ENCODE peak calls at places on chromosomes 12 and 14, in six cellular contexts. N is hepatocyte, P is GM23338, E is GM23248, C is HCT116, R is MM.1S. G is an unnamed sample.

GRCh38 chr12:122793685-122794106 is 19.3 kb downstream of the CCDC62 start:
- DNase-seq in R (peak; percentile 53), N (peak; percentile 66), P (peak; percentile 80), C (peak; percentile 52), E (peak; percentile 63), G (peak; percentile 76)

GRCh38 chr12:112325648-112326207 is 56.5 kb downstream of the HECTD4 start:
- DNase-seq in N (no peak), E (no peak), R (no peak), P (no peak), C (no peak), G (no peak)

GRCh38 chr14:21107360-21107781 is 6.5 kb downstream of the TMEM253 start:
- DNase-seq in C (peak; percentile 51), N (no peak), P (no peak), E (peak; percentile 60), R (no peak), G (peak; percentile 44)

GRCh38 chr12:14843425-14843887 is at the start of gene ART4:
- DNase-seq in C (no peak), E (no peak), N (no peak), P (no peak), R (no peak), G (no peak)

GRCh38 chr14:50792058-50792477 is 38.9 kb downstream of the NIN start:
- DNase-seq in C (no peak), P (no peak), E (no peak), N (no peak), R (peak; percentile 30), G (no peak)

GRCh38 chr12:109779382-109779781 is 53.8 kb downstream of the TRPV4 start:
- DNase-seq in P (no peak), C (no peak), N (no peak), R (no peak), E (no peak), G (peak; percentile 26)

GRCh38 chr12:103933237-103933636 is 3.0 kb downstream of the HSP90B1 start:
- DNase-seq in R (no peak), N (no peak), P (peak; percentile 23), E (peak; percentile 14), C (no peak), G (no peak)

GRCh38 chr14:83874662-83875061 is 1655.3 kb upstream of the FLRT2 start:
- DNase-seq in R (no peak), P (no peak), C (no peak), N (no peak), E (no peak), G (no peak)

GRCh38 chr12:5272061-5272820 is 159.7 kb upstream of the NTF3 start:
- DNase-seq in N (no peak), P (no peak), E (no peak), R (no peak), C (no peak), G (no peak)

GRCh38 chr12:121295746-121296617 is 527 bp downstream of the CAMKK2 start:
- DNase-seq in R (peak; percentile 6), P (peak; percentile 44), E (peak; percentile 63), C (no peak), N (peak; percentile 68), G (peak; percentile 21)

GRCh38 chr12:87756721-87757120 is 272.5 kb downstream of the C12orf50 start:
- DNase-seq in R (no peak), P (no peak), E (no peak), N (no peak), C (no peak), G (no peak)

GRCh38 chr12:104858611-104859010 is 99.5 kb downstream of the SLC41A2 start:
- DNase-seq in C (no peak), E (no peak), R (no peak), N (no peak), P (no peak), G (no peak)

GRCh38 chr14:45227566-45227965 is 25.4 kb downstream of the MIS18BP1 start:
- DNase-seq in R (no peak), E (peak; percentile 3), P (no peak), N (no peak), C (no peak), G (no peak)

GRCh38 chr12:2586159-2587035 is 208.4 kb upstream of the FKBP4 start:
- DNase-seq in P (peak; percentile 44), E (no peak), N (no peak), R (no peak), C (no peak), G (no peak)

GRCh38 chr12:94041833-94042232 is 106.5 kb upstream of the PLXNC1 start:
- DNase-seq in P (no peak), N (no peak), C (no peak), E (peak; percentile 10), R (no peak), G (no peak)

GRCh38 chr14:39469094-39469710 is 37.0 kb upstream of the FBXO33 start:
- DNase-seq in C (no peak), R (peak; percentile 36), E (no peak), P (peak; percentile 73), N (peak; percentile 24), G (no peak)

GRCh38 chr14:59481407-59482119 is 2.6 kb downstream of the L3HYPDH start:
- DNase-seq in P (no peak), N (no peak), R (no peak), C (no peak), E (peak; percentile 73), G (peak; percentile 99)

GRCh38 chr14:81454572-81455218 is 54.6 kb upstream of the STON2 start:
- DNase-seq in N (no peak), P (no peak), R (no peak), E (no peak), C (no peak), G (no peak)

GRCh38 chr14:56648508-56649301 is 69.1 kb downstream of the TMEM260 start:
- DNase-seq in P (no peak), E (no peak), N (no peak), R (no peak), C (no peak), G (no peak)

GRCh38 chr12:94074970-94075695 is 73.2 kb upstream of the PLXNC1 start:
- DNase-seq in P (peak; percentile 77), E (peak; percentile 97), R (no peak), C (peak; percentile 34), N (peak; percentile 85), G (peak; percentile 79)

GRCh38 chr12:113298861-113299545 is 35.9 kb downstream of the SLC8B1 start:
- DNase-seq in E (peak; percentile 62), N (no peak), P (no peak), C (no peak), R (no peak), G (no peak)

GRCh38 chr14:74919421-74920165 is 3.5 kb downstream of the RPS6KL1 start:
- DNase-seq in P (no peak), E (peak; percentile 82), C (no peak), N (no peak), R (no peak), G (peak; percentile 20)

GRCh38 chr14:103846008-103846568 is 1.3 kb downstream of the PPP1R13B start:
- DNase-seq in C (no peak), E (no peak), P (no peak), N (no peak), R (no peak), G (no peak)
- TF ChIP-seq EZH2 in C (no peak), E (no peak), P (peak; percentile 72), N (no peak), R (no peak), G (no peak)

DNA sequence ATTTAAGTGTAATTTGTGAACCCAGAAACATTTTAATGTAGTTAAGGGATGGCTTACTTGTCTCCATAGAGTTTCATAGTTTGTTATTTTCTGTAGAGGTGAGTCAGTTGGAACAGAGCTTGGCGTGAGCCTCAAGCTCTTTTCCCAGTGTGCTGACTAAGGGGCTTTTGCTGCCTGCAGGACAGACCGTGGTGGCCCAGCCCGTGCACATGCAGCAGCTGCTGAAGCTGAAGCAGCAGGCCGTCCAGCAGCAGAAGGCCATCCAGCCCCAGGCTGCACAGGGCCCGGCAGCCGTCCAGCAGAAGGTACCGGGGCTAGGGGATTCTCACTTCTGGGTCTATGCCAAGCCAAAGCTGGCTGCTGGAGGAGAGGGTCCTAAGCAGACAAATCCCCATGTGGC is 76.9 kb downstream of the DDX51 start:
- DNase-seq in E (no peak), N (no peak), C (no peak), R (no peak), P (no peak), G (no peak)
- TF ChIP-seq EZH2phosphoT487 in E (no peak), N (no peak), C (no peak), R (no peak), P (no peak), G (no peak)

GRCh38 chr14:103593577-103593976 is 30.8 kb downstream of the COA8 start:
- DNase-seq in E (no peak), P (no peak), N (no peak), R (peak; percentile 65), C (no peak), G (no peak)

GRCh38 chr14:103594265-103594664 is 31.5 kb downstream of the COA8 start:
- DNase-seq in R (no peak), C (no peak), E (peak; percentile 91), N (no peak), P (peak; percentile 51), G (peak; percentile 96)

GRCh38 chr14:103600503-103600902 is 28.5 kb upstream of the KLC1 start:
- DNase-seq in C (no peak), R (no peak), N (no peak), P (no peak), E (no peak), G (no peak)

GRCh38 chr14:103597623-103598372 is 31.2 kb upstream of the KLC1 start:
- DNase-seq in N (peak; percentile 36), C (peak; percentile 26), E (peak; percentile 97), R (no peak), P (no peak), G (peak; percentile 92)
- H3K9me2 ChIP-seq in N (no peaks in the 10 kb centered on the region), C (no peaks in the 10 kb centered on the region), E (no peaks in the 10 kb centered on the region), R (no peaks in the 10 kb centered on the region), P (no peaks in the 10 kb centered on the region), G (no peaks in the 10 kb centered on the region)

DNA sequence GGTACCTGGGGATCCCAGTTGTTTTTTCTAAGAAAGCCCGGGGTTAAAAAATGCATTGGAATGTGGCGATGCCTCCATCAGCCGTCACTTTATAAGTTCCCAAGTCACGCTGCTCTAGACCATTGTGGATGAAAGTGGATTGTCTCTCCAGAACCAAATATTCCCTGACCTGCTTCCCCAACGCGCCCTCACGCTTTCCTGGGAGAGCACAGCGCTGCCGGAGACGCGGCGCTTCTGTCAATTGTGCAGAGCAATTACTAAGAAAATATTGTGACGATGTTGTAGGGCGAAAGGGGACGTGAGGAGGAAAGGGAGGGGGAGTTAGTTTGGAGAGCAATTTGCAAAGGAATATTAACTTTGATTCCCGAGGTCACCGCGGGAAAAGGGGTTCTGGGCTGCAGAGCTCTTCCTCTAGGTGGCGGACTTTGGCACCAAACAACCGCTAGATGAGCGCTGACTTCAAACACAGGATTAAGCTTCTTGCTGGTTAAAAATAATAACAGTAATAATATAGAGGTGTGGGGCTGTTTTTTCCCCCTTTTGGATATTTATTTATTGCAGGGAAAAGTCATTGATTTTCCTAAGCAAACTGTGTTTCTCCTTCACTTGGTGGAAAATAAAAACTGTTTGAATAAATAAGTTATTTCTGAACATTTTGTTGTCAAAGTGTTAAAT is 9.6 kb upstream of the FOXG1 start:
- DNase-seq in N (peak; percentile 64), R (no peak), C (no peak), E (peak; percentile 77), P (peak; percentile 81), G (peak; percentile 63)
- TF ChIP-seq EZH2 in N (peak; percentile 97), R (no peak), C (no peak), E (no peak), P (peak; percentile 91), G (peak; percentile 68)

GRCh38 chr12:55722948-55723347 is 2.8 kb downstream of the RDH5 start:
- DNase-seq in E (peak; percentile 5), P (no peak), C (no peak), R (no peak), N (no peak), G (no peak)
- TF ChIP-seq EZH2phosphoT487 in E (no peak), P (no peak), C (no peak), R (no peak), N (no peak), G (no peak)